ENCODE peak calls at places on chromosomes 2 and 18, in four cellular contexts. M is sigmoid colon, X is SJSA1, G is fibroblast of villous mesenchyme. Y is an unnamed sample.

GRCh38 chr2:45595724-45596435 is 15.2 kb downstream of the SRBD1 start:
- DNase-seq in M (no peak), X (peak), G (no peak), Y (peak)

GRCh38 chr2:206442854-206443734 is at the start of gene ADAM23:
- DNase-seq in M (no peak), X (no peak), G (peak), Y (peak)

GRCh38 chr2:164803772-164804466 is 37.7 kb downstream of the COBLL1 start:
- DNase-seq in M (no peak), X (no peak), G (peak), Y (no peak)

GRCh38 chr2:48328972-48329723 is 200.8 kb upstream of the STON1 start:
- DNase-seq in M (no peak), X (no peak), G (no peak), Y (peak)

GRCh38 chr2:8636691-8637636 is 44.9 kb upstream of the ID2 start:
- DNase-seq in M (peak), X (peak), G (peak), Y (peak)

GRCh38 chr2:197803033-197803444 is 1.4 kb upstream of the PLCL1 start:
- DNase-seq in M (no peak), X (peak), G (peak), Y (peak)

GRCh38 chr2:25845843-25846505 is 32.3 kb downstream of the ASXL2 start:
- DNase-seq in M (no peak), X (no peak), G (no peak), Y (no peak)

GRCh38 chr2:212892193-212892592 is 259.2 kb downstream of the IKZF2 start:
- DNase-seq in M (no peak), X (peak), G (peak), Y (peak)

GRCh38 chr2:163247151-163247872 is 408.7 kb upstream of the KCNH7 start:
- DNase-seq in M (no peak), X (no peak), G (no peak), Y (no peak)

GRCh38 chr18:59665057-59666007 is 31.9 kb downstream of the CCBE1 start:
- DNase-seq in M (no peak), X (no peak), G (peak), Y (no peak)
- H3K4me3 ChIP-seq in M (no peak), X (no peak), G (no peak), Y (no peak)

DNA sequence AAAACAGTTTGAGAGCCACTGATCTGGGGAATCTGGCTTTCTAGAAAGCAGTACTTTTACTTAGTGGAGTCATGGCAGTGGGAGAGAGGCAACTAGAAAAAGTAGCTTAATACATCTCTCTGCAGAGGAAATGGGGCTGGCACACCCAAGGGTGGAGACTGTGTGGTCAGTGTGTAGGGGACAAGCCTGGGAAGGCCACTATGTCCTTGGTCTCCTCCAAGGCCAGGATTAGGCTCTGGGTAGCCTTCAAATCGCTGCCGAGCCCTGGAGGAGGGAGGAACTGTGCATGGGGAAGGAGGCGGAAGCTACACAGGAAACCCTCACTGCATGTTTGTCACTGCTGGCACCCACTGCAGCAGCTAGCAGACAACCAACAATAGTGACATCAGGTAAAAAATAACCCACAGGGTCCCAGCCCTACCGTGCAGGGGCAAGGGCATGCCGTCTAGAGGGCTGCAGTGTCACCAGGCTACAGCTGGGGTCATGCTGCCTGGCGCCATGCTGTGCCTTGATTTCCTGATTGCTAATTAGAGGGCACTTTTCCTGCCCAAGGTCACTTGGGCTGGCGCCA is 34.8 kb downstream of the LBH start:
- DNase-seq in M (no peak), X (peak), G (no peak), Y (no peak)
- H3K4me3 ChIP-seq in M (no peak), X (no peak), G (no peak), Y (no peak)

DNA sequence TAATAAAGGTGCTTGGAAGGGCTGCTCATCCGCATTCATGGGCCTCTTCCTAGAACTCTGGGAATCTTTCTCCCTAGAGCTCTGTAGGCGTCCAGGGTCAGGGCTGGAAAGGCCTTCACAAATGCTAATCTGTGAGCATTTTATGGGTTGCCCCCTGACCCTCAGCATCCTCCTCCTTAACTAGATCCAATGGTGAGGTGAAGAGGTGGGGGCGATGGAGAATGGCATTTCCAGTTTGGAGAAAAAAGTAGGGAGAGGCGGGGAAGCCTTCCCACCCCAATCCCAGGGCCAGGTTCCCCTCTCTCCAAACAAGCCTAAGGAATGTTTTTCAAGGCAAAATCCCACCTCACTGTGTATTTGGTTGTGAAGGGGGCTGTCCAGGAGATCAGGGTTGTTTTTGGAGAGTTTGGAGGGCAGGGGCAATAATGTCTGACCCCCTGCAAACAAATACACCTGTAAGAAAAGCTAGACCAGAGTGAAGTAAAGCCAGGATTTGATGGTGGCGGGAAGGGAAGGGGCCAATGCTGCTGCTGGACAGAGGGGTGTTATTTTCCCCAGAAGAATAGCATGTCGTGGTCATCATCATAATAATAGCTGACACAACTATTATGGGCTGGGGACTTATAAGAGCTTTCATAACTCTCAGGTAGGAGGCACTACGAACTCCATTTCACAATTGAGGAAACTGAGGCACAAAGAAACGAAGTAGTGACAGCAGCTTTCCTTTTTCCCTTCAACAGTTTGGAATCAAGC is 1.4 kb upstream of the MYCN start:
- DNase-seq in M (no peak), X (no peak), G (no peak), Y (no peak)
- H3K4me3 ChIP-seq in M (no peak), X (no peak), G (no peak), Y (peak)

DNA sequence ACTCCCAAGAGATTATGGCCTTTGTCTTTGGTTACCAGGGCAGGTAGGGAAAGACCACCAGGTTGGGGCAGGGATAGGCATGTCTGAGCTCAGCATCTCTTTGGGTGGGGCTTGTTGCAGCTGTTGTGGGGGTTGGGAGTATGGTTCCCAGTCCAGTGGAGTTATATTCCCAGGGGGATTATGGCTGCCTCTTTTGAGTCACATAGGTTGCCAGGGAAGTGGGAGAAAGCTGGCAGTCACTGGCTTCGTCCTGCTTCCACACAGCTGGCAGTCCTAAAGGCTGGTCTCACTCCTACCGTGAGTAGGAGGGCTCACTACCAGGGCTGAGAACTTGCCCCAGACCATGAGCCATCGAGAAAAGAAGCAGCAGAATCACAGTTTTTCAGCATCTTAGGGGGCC is 79.1 kb downstream of the LYPD6 start:
- DNase-seq in M (no peak), X (no peak), G (no peak), Y (peak)
- H3K4me3 ChIP-seq in M (no peak), X (no peak), G (no peak), Y (no peak)

GRCh38 chr2:34365937-34366336 is 766.8 kb upstream of the FAM98A start:
- DNase-seq in M (no peak), X (no peak), G (no peak), Y (peak)
- H3K4me3 ChIP-seq in M (no peak), X (no peak), G (no peak), Y (no peak)

GRCh38 chr2:190677255-190677654 is 28.4 kb downstream of the NAB1 start:
- DNase-seq in M (no peak), X (no peak), G (peak), Y (no peak)

GRCh38 chr2:190679813-190680591 is 31.1 kb downstream of the NAB1 start:
- DNase-seq in M (no peak), X (peak), G (peak), Y (peak)

GRCh38 chr2:190679391-190679790 is 30.5 kb downstream of the NAB1 start:
- DNase-seq in M (no peak), X (no peak), G (no peak), Y (no peak)

GRCh38 chr2:190674966-190675650 is 26.2 kb downstream of the NAB1 start:
- DNase-seq in M (no peak), X (no peak), G (no peak), Y (no peak)

DNA sequence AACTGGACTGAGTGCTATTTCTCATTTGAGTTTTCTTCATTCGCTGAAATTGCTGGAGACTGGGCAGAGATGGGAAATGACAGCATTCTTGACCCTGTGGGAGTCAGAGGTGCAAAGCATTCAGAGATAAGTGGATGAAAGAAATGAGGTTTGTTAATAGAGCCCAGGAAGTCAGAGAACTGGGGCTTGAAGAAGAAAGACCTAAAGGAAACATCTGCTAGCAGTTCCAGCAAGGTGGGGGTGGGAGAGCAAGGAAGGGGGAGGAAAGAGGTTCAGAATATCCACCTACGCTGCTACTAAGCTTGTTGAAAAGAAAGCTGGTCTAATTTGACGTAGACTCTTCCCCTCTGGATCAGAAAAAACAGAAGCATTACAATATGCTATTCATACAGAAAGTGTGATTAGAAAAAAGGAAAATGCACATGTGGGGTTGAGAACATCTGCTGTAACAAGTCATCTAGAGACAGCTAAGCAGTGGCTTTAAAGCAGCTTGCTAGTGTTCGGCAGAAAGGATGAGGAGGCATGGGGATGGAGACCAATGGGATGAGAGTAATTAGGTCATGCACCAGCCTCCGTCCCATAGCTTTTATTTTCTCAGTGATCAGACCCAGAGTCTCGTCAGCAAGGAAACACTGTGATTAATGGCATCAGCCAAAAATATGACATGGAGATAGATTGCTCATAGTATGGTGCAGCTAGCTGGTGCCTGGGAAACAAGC is 29.7 kb downstream of the NAB1 start:
- DNase-seq in M (no peak), X (no peak), G (no peak), Y (no peak)
- H3K4me3 ChIP-seq in M (no peak), X (no peak), G (no peak), Y (no peak)

DNA sequence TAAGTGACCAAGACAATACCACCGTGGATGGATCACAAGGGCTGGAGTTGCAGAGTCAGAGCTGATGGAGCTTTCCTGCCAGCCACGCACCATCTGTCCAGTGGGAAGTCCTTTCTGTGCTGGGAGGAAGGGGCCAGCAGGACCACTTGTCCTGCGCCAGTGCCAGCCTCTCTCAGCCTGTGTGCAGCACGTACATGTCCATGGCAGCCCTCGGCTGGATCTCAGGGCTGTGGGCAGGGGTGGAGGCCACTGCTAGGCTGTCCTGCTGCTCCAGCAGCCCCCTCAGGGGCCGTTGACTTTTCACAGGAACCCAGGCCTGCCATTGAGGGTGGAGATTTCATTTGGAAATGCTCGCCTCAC is 33.3 kb downstream of the RAB31 start:
- DNase-seq in M (no peak), X (no peak), G (no peak), Y (no peak)
- H3K4me3 ChIP-seq in M (no peak), X (no peak), G (no peak), Y (no peak)

GRCh38 chr2:5982911-5983310 is 290.7 kb downstream of the SOX11 start:
- DNase-seq in M (no peak), X (no peak), G (no peak), Y (no peak)
- H3K4me3 ChIP-seq in M (no peak), X (no peak), G (no peak), Y (no peak)

Y was measured in HAP-1.